ENCODE peak calls at places on chromosomes 7 and 10, in four cellular contexts. N is GM12878, P is HepG2, Q is K562. Z is an unnamed sample.

GRCh38 chr7:40232242-40232929 is 97.6 kb downstream of the SUGCT start:
- DNase-seq in N (no peak), P (peak; percentile 43), Q (peak; percentile 50), Z (peak; percentile 32)

GRCh38 chr10:1022413-1022812 is 3.2 kb downstream of the IDI2 start:
- DNase-seq in N (no peak), P (no peak), Q (no peak), Z (no peak)

GRCh38 chr10:68826764-68827591 is at the start of gene STOX1:
- DNase-seq in N (no peak), P (peak; percentile 43), Q (peak; percentile 83), Z (peak; percentile 81)

GRCh38 chr10:103765981-103766380 is 89.4 kb downstream of the SH3PXD2A start:
- DNase-seq in N (no peak), P (no peak), Q (no peak), Z (no peak)

GRCh38 chr10:48896756-48897437 is 42.7 kb downstream of the LRRC18 start:
- DNase-seq in N (no peak), P (no peak), Q (no peak), Z (no peak)

GRCh38 chr7:18027628-18028027 is at the start of gene PRPS1L1:
- DNase-seq in N (no peak), P (no peak), Q (no peak), Z (no peak)

GRCh38 chr10:48456361-48456804 is 148.5 kb downstream of the ARHGAP22 start:
- DNase-seq in N (no peak), P (no peak), Q (peak; percentile 80), Z (no peak)

GRCh38 chr10:103930449-103930848 is 12.5 kb upstream of the STN1 start:
- DNase-seq in N (no peak), P (no peak), Q (no peak), Z (no peak)

GRCh38 chr7:126840869-126841268 is 411.9 kb downstream of the GRM8 start:
- DNase-seq in N (no peak), P (no peak), Q (no peak), Z (no peak)

GRCh38 chr7:137874390-137874789 is 27.6 kb upstream of the DGKI start:
- DNase-seq in N (no peak), P (no peak), Q (no peak), Z (no peak)

GRCh38 chr10:113992601-113993011 is 51.1 kb upstream of the ADRB1 start:
- DNase-seq in N (no peak), P (no peak), Q (no peak), Z (no peak)

GRCh38 chr7:102321351-102322201 is 34.7 kb downstream of the SPDYE6 start:
- DNase-seq in N (no peak), P (no peak), Q (peak; percentile 44), Z (no peak)

GRCh38 chr10:122570920-122571319 is 10.4 kb downstream of the DMBT1 start:
- DNase-seq in N (no peak), P (no peak), Q (no peak), Z (no peak)

GRCh38 chr7:7884855-7885254 is 83.7 kb upstream of the GLCCI1 start:
- DNase-seq in N (no peak), P (no peak), Q (no peak), Z (no peak)

GRCh38 chr10:49585387-49585786 is 24.7 kb upstream of the SLC18A3 start:
- DNase-seq in N (no peak), P (no peak), Q (no peak), Z (no peak)

GRCh38 chr10:62694537-62695126 is 109.9 kb upstream of the ADO start:
- DNase-seq in N (no peak), P (no peak), Q (no peak), Z (no peak)

GRCh38 chr7:100965723-100966541 is 3.4 kb upstream of the MUC12 start:
- DNase-seq in N (no peak), P (peak; percentile 57), Q (peak; percentile 95), Z (peak; percentile 99)

GRCh38 chr7:155835446-155836215 is 23.4 kb upstream of the SHH start:
- DNase-seq in N (no peak), P (no peak), Q (no peak), Z (no peak)

GRCh38 chr7:46369933-46370654 is 449.0 kb upstream of the IGFBP3 start:
- DNase-seq in N (no peak), P (no peak), Q (no peak), Z (no peak)

GRCh38 chr7:116988363-116988989 is 35.2 kb downstream of the ST7 start:
- DNase-seq in N (no peak), P (no peak), Q (no peak), Z (no peak)

GRCh38 chr10:79182763-79183467 is 114.1 kb downstream of the ZMIZ1 start:
- DNase-seq in N (no peak), P (no peak), Q (peak; percentile 57), Z (no peak)
- TF ChIP-seq BHLHE40 in N (no peak), P (no peak), Q (peak; percentile 82), Z (no peak)

GRCh38 chr10:97428572-97428981 is 2.6 kb downstream of the PGAM1 start:
- DNase-seq in N (no peak), P (no peak), Q (peak; percentile 24), Z (no peak)

GRCh38 chr10:97426776-97427570 is 982 bp downstream of the PGAM1 start:
- DNase-seq in N (no peak), P (no peak), Q (peak; percentile 25), Z (no peak)

GRCh38 chr10:97427571-97428179 is 1.7 kb downstream of the PGAM1 start:
- DNase-seq in N (no peak), P (peak; percentile 74), Q (peak; percentile 36), Z (no peak)

GRCh38 chr10:97425964-97426775 is at the start of gene PGAM1:
- DNase-seq in N (peak; percentile 95), P (peak; percentile 89), Q (peak; percentile 93), Z (peak; percentile 100)

GRCh38 chr10:97422921-97423420 is 3.0 kb upstream of the PGAM1 start:
- DNase-seq in N (no peak), P (no peak), Q (no peak), Z (no peak)
- TF ChIP-seq FOXM1 in N (no peak), P (no peak), Q (no peak), Z (no peak)

GRCh38 chr10:34670101-34670500 is 145.0 kb downstream of the PARD3 start:
- DNase-seq in N (no peak), P (no peak), Q (no peak), Z (no peak)

GRCh38 chr10:34664706-34665105 is 150.4 kb downstream of the PARD3 start:
- DNase-seq in N (no peak), P (no peak), Q (no peak), Z (no peak)

GRCh38 chr10:34669079-34669478 is 146.0 kb downstream of the PARD3 start:
- DNase-seq in N (no peak), P (no peak), Q (no peak), Z (no peak)

GRCh38 chr10:34667177-34667576 is 147.9 kb downstream of the PARD3 start:
- DNase-seq in N (no peak), P (peak; percentile 17), Q (no peak), Z (no peak)

GRCh38 chr10:34666008-34666700 is 148.9 kb downstream of the PARD3 start:
- DNase-seq in N (peak; percentile 53), P (no peak), Q (peak; percentile 78), Z (peak; percentile 47)
- TF ChIP-seq BHLHE40 in N (no peak), P (no peak), Q (no peak), Z (no peak)

DNA sequence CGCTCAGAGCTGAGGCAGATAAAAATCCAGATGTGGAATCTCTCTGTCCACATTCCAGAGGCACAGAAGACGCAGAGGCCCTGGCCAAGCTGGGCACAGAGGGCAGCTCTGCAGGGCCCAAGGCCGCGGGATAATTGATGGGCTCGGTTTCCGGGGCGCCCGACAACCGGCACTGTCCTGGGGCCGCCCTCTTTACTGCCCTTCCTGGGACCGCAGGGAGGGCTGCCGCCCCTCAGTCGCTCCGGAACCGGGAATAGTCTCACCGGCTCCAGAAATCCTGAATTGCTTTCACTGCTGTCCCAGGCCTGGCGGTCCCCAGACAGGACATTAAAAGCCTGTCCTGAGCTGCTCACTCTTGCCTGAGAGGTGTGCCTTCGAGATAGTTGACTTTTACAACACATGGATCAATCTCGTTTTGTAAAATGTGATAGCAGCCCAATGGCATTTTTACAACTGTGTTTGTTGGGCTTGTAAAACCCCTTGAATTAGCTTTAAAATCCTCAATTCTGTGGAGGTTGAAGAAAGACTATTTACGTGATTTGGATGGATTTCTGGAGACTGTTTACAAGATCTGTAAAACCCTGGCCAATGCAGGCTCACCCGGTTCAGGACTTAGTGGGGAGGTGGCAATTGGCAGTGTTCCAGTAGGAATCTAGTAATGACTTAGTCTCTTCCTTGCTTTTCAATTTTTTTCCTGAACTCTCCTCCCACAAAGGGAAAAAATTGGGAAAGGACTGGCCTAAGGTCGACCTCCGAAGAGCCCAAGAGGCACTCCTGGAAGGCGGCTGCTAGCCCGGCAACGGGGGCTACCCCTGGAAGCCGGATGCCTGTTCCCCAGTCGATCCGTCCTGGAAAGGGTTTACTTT is 1.4 kb upstream of the HOXA6 start:
- DNase-seq in N (no peak), P (no peak), Q (no peak), Z (no peak)
- TF ChIP-seq FOXM1 in N (no peak), P (no peak), Q (no peak), Z (no peak)

DNA sequence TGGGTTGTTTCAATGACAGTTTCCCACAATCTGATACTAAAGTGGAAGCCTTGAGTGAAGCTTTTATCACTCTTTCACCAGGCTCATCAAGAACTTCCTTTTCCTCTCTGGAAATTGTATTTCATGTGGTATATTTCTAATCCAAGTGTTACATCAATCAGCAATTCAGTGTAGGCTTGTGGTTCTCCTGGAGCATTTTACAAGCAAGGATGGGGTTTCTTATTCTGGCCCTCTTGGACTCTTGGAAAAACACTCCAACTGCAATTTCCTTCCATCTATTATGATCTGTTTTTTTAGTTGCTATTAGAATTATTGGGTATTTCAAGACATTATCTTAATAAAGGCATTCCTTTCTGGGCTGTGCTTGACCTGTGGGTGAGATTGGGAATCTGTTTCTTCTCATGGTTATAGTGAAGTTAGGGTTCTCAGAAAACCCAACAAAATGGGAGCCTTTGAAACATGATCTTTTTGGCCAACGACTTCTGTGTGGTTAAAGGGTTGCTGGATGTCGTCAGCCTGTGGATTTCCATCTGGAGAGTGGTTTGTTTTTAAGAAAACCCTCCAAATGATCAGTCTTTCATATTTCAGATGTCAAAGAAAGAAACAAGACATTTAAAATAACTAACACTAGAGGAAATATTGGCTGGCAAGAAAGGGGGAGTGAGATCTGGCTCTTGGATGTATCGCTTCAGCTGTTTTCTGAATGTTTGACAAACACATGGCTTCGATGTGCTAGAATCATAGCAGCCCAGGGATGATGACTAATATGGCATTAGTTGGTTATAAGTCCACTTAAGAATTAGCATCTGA is 540.2 kb downstream of the LRMDA start:
- DNase-seq in N (no peak), P (no peak), Q (no peak), Z (no peak)
- TF ChIP-seq BHLHE40 in N (no peak), P (no peak), Q (no peak), Z (no peak)

GRCh38 chr7:104857458-104858425 is 156.3 kb upstream of the KMT2E start:
- DNase-seq in N (no peak), P (no peak), Q (no peak), Z (no peak)
- TF ChIP-seq FOXM1 in N (no peak), P (no peak), Q (no peak), Z (no peak)

Z was measured in HEK293T.